ENCODE peak calls at places on chromosomes 3 and 15, in four cellular contexts. One of them, this sample, is unnamed.

GRCh38 chr3:176927280-176927679 is 270.0 kb downstream of the TBL1XR1 start:
- DNase-seq in activated CD8-positive, alpha-beta memory T cell treated with anti-CD3 and anti-CD28 coated beads for 4 hours: no peak
- DNase-seq in COR-L47: no peak
- DNase-seq in lung: no peak
- DNase-seq in this sample: no peak

GRCh38 chr15:56608140-56608778 is 125.0 kb downstream of the ZNF280D start:
- DNase-seq in activated CD8-positive, alpha-beta memory T cell treated with anti-CD3 and anti-CD28 coated beads for 4 hours: no peak
- DNase-seq in COR-L47: no peak
- DNase-seq in lung: no peak
- DNase-seq in this sample: no peak

GRCh38 chr15:99918072-99918471 is 184.8 kb upstream of the LYSMD4 start:
- DNase-seq in activated CD8-positive, alpha-beta memory T cell treated with anti-CD3 and anti-CD28 coated beads for 4 hours: no peak
- DNase-seq in COR-L47: no peak
- DNase-seq in lung: no peak
- DNase-seq in this sample: no peak

GRCh38 chr3:14605070-14605469 is 46.5 kb upstream of the CCDC174 start:
- DNase-seq in activated CD8-positive, alpha-beta memory T cell treated with anti-CD3 and anti-CD28 coated beads for 4 hours: no peak
- DNase-seq in COR-L47: no peak
- DNase-seq in lung: no peak
- DNase-seq in this sample: no peak

GRCh38 chr3:129051776-129052400 is 8.7 kb upstream of the GP9 start:
- DNase-seq in activated CD8-positive, alpha-beta memory T cell treated with anti-CD3 and anti-CD28 coated beads for 4 hours: no peak
- DNase-seq in COR-L47: no peak
- DNase-seq in lung: no peak
- DNase-seq in this sample: no peak

GRCh38 chr3:28125342-28125741 is 116.1 kb upstream of the CMC1 start:
- DNase-seq in activated CD8-positive, alpha-beta memory T cell treated with anti-CD3 and anti-CD28 coated beads for 4 hours: no peak
- DNase-seq in COR-L47: no peak
- DNase-seq in lung: no peak
- DNase-seq in this sample: no peak

GRCh38 chr3:65039754-65040210 is 352.0 kb upstream of the ADAMTS9 start:
- DNase-seq in activated CD8-positive, alpha-beta memory T cell treated with anti-CD3 and anti-CD28 coated beads for 4 hours: no peak
- DNase-seq in COR-L47: no peak
- DNase-seq in lung: no peak
- DNase-seq in this sample: peak; percentile 3

GRCh38 chr3:129602730-129603560 is 3.5 kb downstream of the PLXND1 start:
- DNase-seq in activated CD8-positive, alpha-beta memory T cell treated with anti-CD3 and anti-CD28 coated beads for 4 hours: no peak
- DNase-seq in COR-L47: no peak
- DNase-seq in lung: peak; percentile 78
- DNase-seq in this sample: peak; percentile 82

GRCh38 chr15:74798388-74799254 is 14.0 kb upstream of the LMAN1L start:
- DNase-seq in activated CD8-positive, alpha-beta memory T cell treated with anti-CD3 and anti-CD28 coated beads for 4 hours: no peak
- DNase-seq in COR-L47: no peak
- DNase-seq in lung: no peak
- DNase-seq in this sample: no peak

GRCh38 chr3:150890320-150890719 is 14.9 kb downstream of the MINDY4B start:
- DNase-seq in activated CD8-positive, alpha-beta memory T cell treated with anti-CD3 and anti-CD28 coated beads for 4 hours: no peak
- DNase-seq in COR-L47: no peak
- DNase-seq in lung: no peak
- DNase-seq in this sample: no peak

GRCh38 chr3:106161236-106161635 is 292.4 kb upstream of the CBLB start:
- DNase-seq in activated CD8-positive, alpha-beta memory T cell treated with anti-CD3 and anti-CD28 coated beads for 4 hours: no peak
- DNase-seq in COR-L47: no peak
- DNase-seq in lung: no peak
- DNase-seq in this sample: no peak

GRCh38 chr3:113606539-113607218 is 74.3 kb downstream of the SIDT1 start:
- DNase-seq in activated CD8-positive, alpha-beta memory T cell treated with anti-CD3 and anti-CD28 coated beads for 4 hours: no peak
- DNase-seq in COR-L47: no peak
- DNase-seq in lung: no peak
- DNase-seq in this sample: no peak

GRCh38 chr3:151425640-151426336 is 35.1 kb downstream of the IGSF10 start:
- DNase-seq in activated CD8-positive, alpha-beta memory T cell treated with anti-CD3 and anti-CD28 coated beads for 4 hours: no peak
- DNase-seq in COR-L47: no peak
- DNase-seq in lung: no peak
- DNase-seq in this sample: no peak

GRCh38 chr15:41629883-41630282 is 30.3 kb upstream of the MGA start:
- DNase-seq in activated CD8-positive, alpha-beta memory T cell treated with anti-CD3 and anti-CD28 coated beads for 4 hours: no peak
- DNase-seq in COR-L47: no peak
- DNase-seq in lung: no peak
- DNase-seq in this sample: no peak

GRCh38 chr15:52255008-52255407 is 40.6 kb downstream of the MYO5C start:
- DNase-seq in activated CD8-positive, alpha-beta memory T cell treated with anti-CD3 and anti-CD28 coated beads for 4 hours: no peak
- DNase-seq in COR-L47: no peak
- DNase-seq in lung: no peak
- DNase-seq in this sample: peak; percentile 22

GRCh38 chr3:63349583-63350177 is 71.6 kb downstream of the SYNPR start:
- DNase-seq in activated CD8-positive, alpha-beta memory T cell treated with anti-CD3 and anti-CD28 coated beads for 4 hours: no peak
- DNase-seq in COR-L47: peak; percentile 63
- DNase-seq in lung: peak; percentile 58
- DNase-seq in this sample: peak; percentile 17

GRCh38 chr15:65318870-65319356 is 14.4 kb downstream of the RNU5B-1 start:
- DNase-seq in activated CD8-positive, alpha-beta memory T cell treated with anti-CD3 and anti-CD28 coated beads for 4 hours: peak; percentile 50
- DNase-seq in COR-L47: peak; percentile 68
- DNase-seq in lung: peak; percentile 80
- DNase-seq in this sample: no peak

GRCh38 chr3:137771401-137772230 is 7.5 kb downstream of the SOX14 start:
- DNase-seq in activated CD8-positive, alpha-beta memory T cell treated with anti-CD3 and anti-CD28 coated beads for 4 hours: no peak
- DNase-seq in COR-L47: no peak
- DNase-seq in lung: no peak
- DNase-seq in this sample: no peak

GRCh38 chr15:101479851-101480612 is 9.5 kb downstream of the PCSK6 start:
- DNase-seq in activated CD8-positive, alpha-beta memory T cell treated with anti-CD3 and anti-CD28 coated beads for 4 hours: no peak
- DNase-seq in COR-L47: no peak
- DNase-seq in lung: no peak
- DNase-seq in this sample: no peak

GRCh38 chr3:38558864-38559263 is 62.7 kb downstream of the EXOG start:
- DNase-seq in activated CD8-positive, alpha-beta memory T cell treated with anti-CD3 and anti-CD28 coated beads for 4 hours: no peak
- DNase-seq in COR-L47: no peak
- DNase-seq in lung: no peak
- DNase-seq in this sample: no peak

GRCh38 chr3:183912895-183913579 is 28.4 kb upstream of the PARL start:
- DNase-seq in activated CD8-positive, alpha-beta memory T cell treated with anti-CD3 and anti-CD28 coated beads for 4 hours: no peak
- DNase-seq in COR-L47: no peak
- DNase-seq in lung: no peak
- DNase-seq in this sample: no peak

This sample was measured in pulmonary artery endothelial cell.